ENCODE peak calls at places on chromosomes 2 and 18, in nine cellular contexts. One of them, this sample, is unnamed. For H3K27me3, the result is how much of the 10 kb centered on the place peaks cover.

GRCh38 chr18:61753373-61753772 is 139.4 kb downstream of the RNF152 start:
- DNase-seq in lower lobe of right lung: no peak
- DNase-seq in tibial nerve: no peak
- DNase-seq in uterus: no peak
- DNase-seq in lung: no peak
- DNase-seq in MG63: no peak
- DNase-seq in transverse colon: no peak
- DNase-seq in NT2/D1: no peak
- DNase-seq in K562: no peak
- DNase-seq in this sample: no peak

GRCh38 chr2:98730851-98731708 is at the start of gene MGAT4A:
- DNase-seq in lower lobe of right lung: peak
- DNase-seq in tibial nerve: peak
- DNase-seq in uterus: peak
- DNase-seq in lung: peak
- DNase-seq in MG63: peak
- DNase-seq in transverse colon: peak
- DNase-seq in NT2/D1: no peak
- DNase-seq in K562: peak
- DNase-seq in this sample: peak

GRCh38 chr18:58572680-58573079 is 56.2 kb downstream of the ALPK2 start:
- DNase-seq in lower lobe of right lung: no peak
- DNase-seq in tibial nerve: no peak
- DNase-seq in uterus: no peak
- DNase-seq in lung: no peak
- DNase-seq in MG63: no peak
- DNase-seq in transverse colon: no peak
- DNase-seq in NT2/D1: no peak
- DNase-seq in K562: no peak
- DNase-seq in this sample: no peak

GRCh38 chr2:111118455-111119003 is 2.2 kb upstream of the BCL2L11 start:
- DNase-seq in lower lobe of right lung: peak
- DNase-seq in tibial nerve: no peak
- DNase-seq in uterus: no peak
- DNase-seq in lung: no peak
- DNase-seq in MG63: no peak
- DNase-seq in transverse colon: no peak
- DNase-seq in NT2/D1: no peak
- DNase-seq in K562: no peak
- DNase-seq in this sample: peak

GRCh38 chr2:203951366-203951902 is 14.9 kb downstream of the ICOS start:
- DNase-seq in lower lobe of right lung: no peak
- DNase-seq in tibial nerve: no peak
- DNase-seq in uterus: no peak
- DNase-seq in lung: no peak
- DNase-seq in MG63: no peak
- DNase-seq in transverse colon: no peak
- DNase-seq in NT2/D1: no peak
- DNase-seq in K562: no peak
- DNase-seq in this sample: no peak

GRCh38 chr2:191126386-191126785 is 24.4 kb downstream of the STAT4 start:
- DNase-seq in lower lobe of right lung: no peak
- DNase-seq in tibial nerve: no peak
- DNase-seq in uterus: no peak
- DNase-seq in lung: no peak
- DNase-seq in MG63: no peak
- DNase-seq in transverse colon: no peak
- DNase-seq in NT2/D1: no peak
- DNase-seq in K562: no peak
- DNase-seq in this sample: no peak

GRCh38 chr2:96100893-96101304 is 15.5 kb downstream of the ADRA2B start:
- DNase-seq in lower lobe of right lung: no peak
- DNase-seq in tibial nerve: no peak
- DNase-seq in uterus: no peak
- DNase-seq in lung: no peak
- DNase-seq in MG63: no peak
- DNase-seq in transverse colon: no peak
- DNase-seq in NT2/D1: no peak
- DNase-seq in K562: no peak
- DNase-seq in this sample: no peak

GRCh38 chr2:5938566-5938896 is 246.3 kb downstream of the SOX11 start:
- DNase-seq in lower lobe of right lung: no peak
- DNase-seq in tibial nerve: no peak
- DNase-seq in uterus: no peak
- DNase-seq in lung: no peak
- DNase-seq in MG63: no peak
- DNase-seq in transverse colon: no peak
- DNase-seq in NT2/D1: no peak
- DNase-seq in K562: no peak
- DNase-seq in this sample: no peak

GRCh38 chr2:33765122-33765521 is 166.0 kb upstream of the FAM98A start:
- DNase-seq in lower lobe of right lung: no peak
- DNase-seq in tibial nerve: no peak
- DNase-seq in uterus: no peak
- DNase-seq in lung: no peak
- DNase-seq in MG63: no peak
- DNase-seq in transverse colon: no peak
- DNase-seq in NT2/D1: peak
- DNase-seq in K562: no peak
- DNase-seq in this sample: peak

GRCh38 chr2:11496311-11496710 is 30.4 kb upstream of the E2F6 start:
- DNase-seq in lower lobe of right lung: no peak
- DNase-seq in tibial nerve: no peak
- DNase-seq in uterus: peak
- DNase-seq in lung: no peak
- DNase-seq in MG63: no peak
- DNase-seq in transverse colon: no peak
- DNase-seq in NT2/D1: no peak
- DNase-seq in K562: no peak
- DNase-seq in this sample: no peak

GRCh38 chr18:23498062-23498582 is 5.2 kb upstream of the RMC1 start:
- DNase-seq in lower lobe of right lung: no peak
- DNase-seq in tibial nerve: no peak
- DNase-seq in uterus: no peak
- DNase-seq in lung: no peak
- DNase-seq in MG63: no peak
- DNase-seq in transverse colon: no peak
- DNase-seq in NT2/D1: no peak
- DNase-seq in K562: no peak
- DNase-seq in this sample: no peak
- H3K4me3 ChIP-seq in lower lobe of right lung: no peak
- H3K4me3 ChIP-seq in tibial nerve: no peak
- H3K4me3 ChIP-seq in uterus: no peak
- H3K4me3 ChIP-seq in lung: no peak
- H3K4me3 ChIP-seq in MG63: no peak
- H3K4me3 ChIP-seq in transverse colon: no peak
- H3K4me3 ChIP-seq in NT2/D1: no peak
- H3K4me3 ChIP-seq in K562: no peak
- H3K4me3 ChIP-seq in this sample: no peak

GRCh38 chr2:161424179-161424763 is 8.2 kb downstream of the TBR1 start:
- DNase-seq in lower lobe of right lung: no peak
- DNase-seq in tibial nerve: no peak
- DNase-seq in uterus: no peak
- DNase-seq in lung: no peak
- DNase-seq in MG63: no peak
- DNase-seq in transverse colon: no peak
- DNase-seq in NT2/D1: no peak
- DNase-seq in K562: no peak
- DNase-seq in this sample: no peak
- H3K27me3 ChIP-seq in lower lobe of right lung: half or more
- H3K27me3 ChIP-seq in tibial nerve: half or more
- H3K27me3 ChIP-seq in uterus: half or more
- H3K27me3 ChIP-seq in lung: under half
- H3K27me3 ChIP-seq in MG63: under half
- H3K27me3 ChIP-seq in transverse colon: half or more
- H3K27me3 ChIP-seq in NT2/D1: under half
- H3K27me3 ChIP-seq in K562: under half
- H3K27me3 ChIP-seq in this sample: half or more

DNA sequence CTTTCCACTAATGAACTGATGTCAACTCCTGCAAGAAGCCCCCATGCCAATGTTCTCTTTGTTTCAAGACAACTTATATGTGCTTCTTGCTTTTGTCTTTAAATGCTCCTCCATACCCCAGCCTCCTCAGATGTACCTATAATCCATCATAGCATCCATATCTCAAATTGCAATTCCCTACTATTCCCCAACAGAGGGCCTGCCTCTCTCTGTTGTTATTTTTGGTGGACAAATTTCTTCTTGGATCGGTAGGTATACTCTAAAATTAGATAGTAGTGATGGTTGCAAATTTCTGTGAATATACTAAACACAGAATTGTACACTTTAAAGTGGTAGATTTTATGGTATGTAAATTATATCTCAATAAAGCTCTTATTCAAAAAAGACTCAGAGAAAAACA is 820.1 kb downstream of the METTL4 start:
- DNase-seq in lower lobe of right lung: no peak
- DNase-seq in tibial nerve: no peak
- DNase-seq in uterus: no peak
- DNase-seq in lung: no peak
- DNase-seq in MG63: no peak
- DNase-seq in transverse colon: no peak
- DNase-seq in NT2/D1: no peak
- DNase-seq in K562: no peak
- DNase-seq in this sample: no peak
- H3K4me3 ChIP-seq in lower lobe of right lung: no peak
- H3K4me3 ChIP-seq in tibial nerve: no peak
- H3K4me3 ChIP-seq in uterus: no peak
- H3K4me3 ChIP-seq in lung: no peak
- H3K4me3 ChIP-seq in MG63: no peak
- H3K4me3 ChIP-seq in transverse colon: no peak
- H3K4me3 ChIP-seq in NT2/D1: no peak
- H3K4me3 ChIP-seq in K562: no peak
- H3K4me3 ChIP-seq in this sample: no peak

GRCh38 chr2:186966015-186966414 is 117.0 kb upstream of the ZSWIM2 start:
- DNase-seq in lower lobe of right lung: no peak
- DNase-seq in tibial nerve: no peak
- DNase-seq in uterus: no peak
- DNase-seq in lung: no peak
- DNase-seq in MG63: no peak
- DNase-seq in transverse colon: no peak
- DNase-seq in NT2/D1: no peak
- DNase-seq in K562: no peak
- DNase-seq in this sample: no peak
- H3K27me3 ChIP-seq in lower lobe of right lung: under half
- H3K27me3 ChIP-seq in tibial nerve: under half
- H3K27me3 ChIP-seq in uterus: under half
- H3K27me3 ChIP-seq in lung: under half
- H3K27me3 ChIP-seq in MG63: under half
- H3K27me3 ChIP-seq in transverse colon: under half
- H3K27me3 ChIP-seq in NT2/D1: under half
- H3K27me3 ChIP-seq in K562: under half
- H3K27me3 ChIP-seq in this sample: under half

GRCh38 chr18:39842042-39842791 is 2112.8 kb upstream of the PIK3C3 start:
- DNase-seq in lower lobe of right lung: no peak
- DNase-seq in tibial nerve: no peak
- DNase-seq in uterus: no peak
- DNase-seq in lung: no peak
- DNase-seq in MG63: no peak
- DNase-seq in transverse colon: no peak
- DNase-seq in NT2/D1: no peak
- DNase-seq in K562: no peak
- DNase-seq in this sample: no peak

GRCh38 chr18:39839782-39840181 is 2115.3 kb upstream of the PIK3C3 start:
- DNase-seq in lower lobe of right lung: no peak
- DNase-seq in tibial nerve: no peak
- DNase-seq in uterus: no peak
- DNase-seq in lung: no peak
- DNase-seq in MG63: no peak
- DNase-seq in transverse colon: no peak
- DNase-seq in NT2/D1: no peak
- DNase-seq in K562: no peak
- DNase-seq in this sample: no peak

GRCh38 chr18:39843546-39843945 is 2111.5 kb upstream of the PIK3C3 start:
- DNase-seq in lower lobe of right lung: no peak
- DNase-seq in tibial nerve: no peak
- DNase-seq in uterus: no peak
- DNase-seq in lung: no peak
- DNase-seq in MG63: no peak
- DNase-seq in transverse colon: no peak
- DNase-seq in NT2/D1: no peak
- DNase-seq in K562: no peak
- DNase-seq in this sample: no peak

GRCh38 chr18:39840406-39840805 is 2114.6 kb upstream of the PIK3C3 start:
- DNase-seq in lower lobe of right lung: no peak
- DNase-seq in tibial nerve: no peak
- DNase-seq in uterus: no peak
- DNase-seq in lung: no peak
- DNase-seq in MG63: no peak
- DNase-seq in transverse colon: no peak
- DNase-seq in NT2/D1: no peak
- DNase-seq in K562: no peak
- DNase-seq in this sample: no peak

GRCh38 chr18:39841133-39842041 is 2113.6 kb upstream of the PIK3C3 start:
- DNase-seq in lower lobe of right lung: peak
- DNase-seq in tibial nerve: peak
- DNase-seq in uterus: no peak
- DNase-seq in lung: peak
- DNase-seq in MG63: peak
- DNase-seq in transverse colon: peak
- DNase-seq in NT2/D1: peak
- DNase-seq in K562: no peak
- DNase-seq in this sample: peak
- H3K4me3 ChIP-seq in lower lobe of right lung: peak
- H3K4me3 ChIP-seq in tibial nerve: peak
- H3K4me3 ChIP-seq in uterus: peak
- H3K4me3 ChIP-seq in lung: no peak
- H3K4me3 ChIP-seq in MG63: peak
- H3K4me3 ChIP-seq in transverse colon: peak
- H3K4me3 ChIP-seq in NT2/D1: peak
- H3K4me3 ChIP-seq in K562: no peak
- H3K4me3 ChIP-seq in this sample: peak

DNA sequence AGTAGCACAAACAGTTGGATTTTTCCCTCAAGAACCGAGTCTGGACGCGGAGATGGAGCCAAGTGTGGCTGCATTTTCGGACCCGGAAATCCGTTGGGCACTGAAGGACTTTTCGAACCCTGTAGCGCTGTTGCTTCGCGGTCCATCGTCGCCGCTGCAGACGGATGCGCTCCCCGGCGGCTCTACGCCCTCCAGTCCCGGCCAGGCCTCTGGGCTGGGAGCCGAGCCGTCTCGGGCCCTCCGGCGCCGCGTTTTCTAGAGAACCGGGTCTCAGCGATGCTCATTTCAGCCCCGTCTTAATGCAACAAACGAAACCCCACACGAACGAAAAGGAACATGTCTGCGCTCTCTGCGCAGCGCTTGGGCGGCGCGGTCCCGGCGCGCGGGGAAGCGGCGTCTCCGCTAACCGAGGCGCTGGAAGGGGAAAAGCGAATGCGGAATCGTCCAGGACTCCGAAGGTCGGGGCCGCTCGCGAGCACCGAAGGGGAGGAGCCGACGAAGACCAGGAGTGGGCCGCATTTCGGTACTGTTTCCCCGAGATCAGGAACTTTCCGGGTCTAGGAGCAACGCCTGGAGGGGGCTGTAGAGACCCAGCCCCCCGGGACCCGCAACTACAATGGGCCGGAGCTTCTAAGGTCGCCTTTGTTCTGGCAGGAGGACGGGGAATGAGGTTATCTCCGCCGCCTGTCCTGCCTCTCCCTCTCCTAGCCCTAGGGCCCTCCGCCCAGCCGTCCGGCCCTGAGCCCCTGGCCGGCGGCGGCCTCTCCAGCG is 3.2 kb downstream of the EMX1 start:
- DNase-seq in lower lobe of right lung: no peak
- DNase-seq in tibial nerve: no peak
- DNase-seq in uterus: no peak
- DNase-seq in lung: no peak
- DNase-seq in MG63: peak
- DNase-seq in transverse colon: no peak
- DNase-seq in NT2/D1: no peak
- DNase-seq in K562: no peak
- DNase-seq in this sample: no peak
- H3K27me3 ChIP-seq in lower lobe of right lung: half or more
- H3K27me3 ChIP-seq in tibial nerve: half or more
- H3K27me3 ChIP-seq in uterus: half or more
- H3K27me3 ChIP-seq in lung: under half
- H3K27me3 ChIP-seq in MG63: half or more
- H3K27me3 ChIP-seq in transverse colon: half or more
- H3K27me3 ChIP-seq in NT2/D1: half or more
- H3K27me3 ChIP-seq in K562: half or more
- H3K27me3 ChIP-seq in this sample: half or more